ENCODE peak calls at places on chromosomes 11 and 22, in eight cellular contexts. H, W, N, V, J, B, O and L are unnamed samples.
A peak's percentile ranks its signal among the peaks of the same experiment; 100 is the strongest.

GRCh38 chr11:107078375-107078774 is 60.1 kb upstream of the GUCY1A2 start:
- DNase-seq in H (no peak), W (no peak), N (peak; percentile 10), V (no peak), J (no peak), B (no peak), O (no peak), L (peak; percentile 18)

GRCh38 chr11:124086447-124086846 is 28.8 kb upstream of the VWA5A start:
- DNase-seq in H (no peak), W (no peak), N (no peak), V (no peak), J (no peak), B (no peak), O (no peak), L (no peak)

GRCh38 chr22:37778370-37779009 is 29.2 kb upstream of the GCAT start:
- DNase-seq in H (no peak), W (no peak), N (no peak), V (no peak), J (no peak), B (no peak), O (no peak), L (no peak)

GRCh38 chr11:121895919-121896318 is 220.1 kb downstream of the BLID start:
- DNase-seq in H (no peak), W (no peak), N (peak; percentile 87), V (no peak), J (no peak), B (no peak), O (peak; percentile 65), L (peak; percentile 77)

GRCh38 chr11:120785576-120785975 is 238.3 kb upstream of the TBCEL start:
- DNase-seq in H (no peak), W (no peak), N (no peak), V (no peak), J (no peak), B (no peak), O (no peak), L (no peak)

GRCh38 chr11:121553806-121554205 is 101.0 kb upstream of the SORL1-AS1 start:
- DNase-seq in H (no peak), W (no peak), N (no peak), V (no peak), J (no peak), B (no peak), O (peak; percentile 48), L (no peak)

GRCh38 chr11:120066738-120067303 is 71.1 kb downstream of the TRIM29 start:
- DNase-seq in H (no peak), W (no peak), N (no peak), V (no peak), J (no peak), B (no peak), O (no peak), L (no peak)

GRCh38 chr11:88179141-88179540 is 3.9 kb upstream of the RAB38 start:
- DNase-seq in H (no peak), W (peak; percentile 17), N (peak; percentile 59), V (peak; percentile 73), J (no peak), B (no peak), O (peak; percentile 81), L (peak; percentile 19)

GRCh38 chr22:23581252-23581634 is 1.2 kb upstream of the IGLL1 start:
- DNase-seq in H (no peak), W (no peak), N (no peak), V (no peak), J (no peak), B (no peak), O (no peak), L (no peak)

GRCh38 chr11:111976614-111977140 is 39.5 kb downstream of the DIXDC1 start:
- DNase-seq in H (peak; percentile 18), W (no peak), N (peak; percentile 14), V (no peak), J (no peak), B (no peak), O (no peak), L (peak; percentile 15)

GRCh38 chr11:1479006-1479677 is 7.4 kb downstream of the MOB2 start:
- DNase-seq in H (no peak), W (no peak), N (no peak), V (no peak), J (no peak), B (no peak), O (no peak), L (no peak)

GRCh38 chr11:2787816-2788750 is 88.3 kb upstream of the KCNQ1OT1 start:
- DNase-seq in H (no peak), W (no peak), N (no peak), V (no peak), J (no peak), B (no peak), O (no peak), L (no peak)

GRCh38 chr11:10325398-10326079 is 20.7 kb downstream of the ADM start:
- DNase-seq in H (peak; percentile 85), W (no peak), N (peak; percentile 96), V (no peak), J (no peak), B (no peak), O (peak; percentile 60), L (peak; percentile 88)